ENCODE peak calls at places on chromosome 7, in seven cellular contexts. K is IMR-90, D is GM12878, L is SK-N-SH, E is HepG2, C is K562, Q is H1. Y is an unnamed sample.

GRCh38 chr7:78620931-78621330 is 822.4 kb downstream of the PHTF2 start:
- DNase-seq in K (peak; percentile 12), Q (peak; percentile 31), C (no peak), E (peak; percentile 2), L (no peak), D (no peak), Y (peak; percentile 5)

GRCh38 chr7:2999078-2999500 is 44.6 kb downstream of the CARD11 start:
- DNase-seq in C (no peak), L (no peak), D (no peak), E (peak; percentile 80), K (no peak), Q (no peak), Y (no peak)

GRCh38 chr7:114181280-114181679 is 233.3 kb upstream of the FOXP2 start:
- DNase-seq in L (no peak), D (no peak), Q (no peak), E (no peak), K (no peak), C (no peak), Y (no peak)

GRCh38 chr7:143900230-143900766 is 1.7 kb downstream of the TCAF1 start:
- DNase-seq in E (peak; percentile 95), D (no peak), L (no peak), K (peak; percentile 78), C (no peak), Q (no peak), Y (no peak)

GRCh38 chr7:35993663-35994622 is 159.1 kb upstream of the EEPD1 start:
- DNase-seq in L (no peak), Q (no peak), E (peak; percentile 30), K (peak; percentile 33), D (no peak), C (no peak), Y (no peak)

GRCh38 chr7:17090751-17091150 is 207.7 kb upstream of the AHR start:
- DNase-seq in Q (no peak), C (no peak), E (no peak), L (no peak), D (no peak), K (peak; percentile 86), Y (no peak)

GRCh38 chr7:1103009-1103788 is 15.3 kb downstream of the GPER1 start:
- DNase-seq in K (no peak), D (peak; percentile 73), E (peak; percentile 41), Q (no peak), C (no peak), L (no peak), Y (no peak)

GRCh38 chr7:156764016-156764669 is 123.6 kb downstream of the RNF32 start:
- DNase-seq in C (peak; percentile 78), E (peak; percentile 68), D (no peak), Q (no peak), K (peak; percentile 78), L (peak; percentile 79), Y (peak; percentile 69)

GRCh38 chr7:26950854-26951253 is 86.5 kb upstream of the SKAP2 start:
- DNase-seq in L (no peak), C (no peak), Q (no peak), K (no peak), D (no peak), E (no peak), Y (no peak)

GRCh38 chr7:2609001-2609411 is 22.8 kb upstream of the TTYH3 start:
- DNase-seq in D (no peak), C (peak; percentile 63), K (peak; percentile 43), L (peak; percentile 77), E (peak; percentile 62), Q (no peak), Y (peak; percentile 59)

GRCh38 chr7:44891372-44891771 is 6.0 kb upstream of the PURB start:
- DNase-seq in C (no peak), L (no peak), D (no peak), Q (no peak), K (no peak), E (no peak), Y (no peak)

GRCh38 chr7:156074084-156074483 is 261.8 kb upstream of the SHH start:
- DNase-seq in K (no peak), E (no peak), L (no peak), C (no peak), Q (no peak), D (no peak), Y (no peak)

GRCh38 chr7:1529383-1530116 is 952 bp upstream of the MAFK start:
- DNase-seq in C (no peak), E (no peak), L (no peak), Q (no peak), D (no peak), K (no peak), Y (no peak)

GRCh38 chr7:11109659-11110058 is 136.0 kb downstream of the PHF14 start:
- DNase-seq in K (no peak), E (no peak), C (no peak), L (no peak), Q (no peak), D (no peak), Y (no peak)

GRCh38 chr7:70694909-70695803 is 436.8 kb upstream of the GALNT17 start:
- DNase-seq in Q (no peak), L (peak; percentile 85), E (no peak), C (no peak), K (peak; percentile 19), D (no peak), Y (no peak)

GRCh38 chr7:137628211-137628610 is 218.6 kb downstream of the DGKI start:
- DNase-seq in E (no peak), Q (no peak), L (peak; percentile 73), D (no peak), C (no peak), K (peak; percentile 15), Y (no peak)
- TF ChIP-seq RFX5 in E (no peak), Q (no peak), L (peak; percentile 29), D (no peak), C (no peak), K (no peak), Y (no peak)

DNA sequence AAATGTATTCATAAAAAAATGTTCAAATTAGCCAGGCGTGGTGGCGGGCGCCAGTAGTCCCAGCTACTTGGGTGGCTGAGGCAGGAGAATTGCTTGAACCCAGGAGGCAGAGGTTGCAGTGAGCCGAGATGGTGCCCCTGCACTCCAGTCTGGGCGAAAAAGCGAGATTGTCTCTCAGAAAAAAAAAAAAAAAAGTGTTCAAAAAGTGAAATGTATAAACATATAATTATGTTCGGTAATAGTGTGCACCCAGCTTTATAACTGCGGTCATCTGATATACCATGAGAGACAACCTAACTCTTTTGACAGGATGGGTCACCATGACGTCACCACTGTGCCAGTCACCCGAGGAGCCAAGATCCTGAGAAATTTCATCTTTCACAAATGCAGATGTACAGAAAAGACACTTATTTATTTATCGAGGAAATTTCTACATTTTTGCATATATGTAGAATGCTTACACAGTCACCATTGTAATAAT is 594 bp upstream of the RP9 start:
- DNase-seq in D (no peak), K (peak; percentile 39), E (no peak), C (no peak), Q (no peak), L (peak; percentile 53), Y (peak; percentile 32)
- TF ChIP-seq RFX5 in D (no peak), K (no peak), E (no peak), C (no peak), Q (no peak), L (peak; percentile 46), Y (no peak)

GRCh38 chr7:34091330-34091917 is 186.1 kb downstream of the BMPER start:
- DNase-seq in C (no peak), K (peak; percentile 69), D (no peak), E (peak; percentile 38), L (peak; percentile 33), Q (no peak), Y (peak; percentile 53)
- TF ChIP-seq RFX5 in C (no peak), K (no peak), D (no peak), E (no peak), L (no peak), Q (no peak), Y (no peak)

GRCh38 chr7:101747758-101748345 is 69.6 kb upstream of the CUX1 start:
- DNase-seq in K (no peak), L (peak; percentile 44), E (no peak), Q (no peak), C (no peak), D (no peak), Y (no peak)
- TF ChIP-seq RFX5 in K (no peak), L (no peak), E (no peak), Q (no peak), C (no peak), D (no peak), Y (no peak)

GRCh38 chr7:90625562-90625961 is 29.4 kb downstream of the CDK14 start:
- DNase-seq in Q (peak; percentile 36), L (peak; percentile 49), K (peak; percentile 42), E (no peak), D (no peak), C (no peak), Y (no peak)

GRCh38 chr7:90625051-90625450 is 28.9 kb downstream of the CDK14 start:
- DNase-seq in C (no peak), E (no peak), D (no peak), L (no peak), K (peak; percentile 6), Q (no peak), Y (no peak)

GRCh38 chr7:90624128-90624980 is 28.2 kb downstream of the CDK14 start:
- DNase-seq in Q (no peak), E (no peak), K (peak; percentile 36), L (no peak), C (no peak), D (no peak), Y (no peak)

GRCh38 chr7:90622670-90623069 is 26.5 kb downstream of the CDK14 start:
- DNase-seq in K (no peak), Q (no peak), D (no peak), C (no peak), E (no peak), L (no peak), Y (no peak)

GRCh38 chr7:90626011-90626410 is 29.9 kb downstream of the CDK14 start:
- DNase-seq in L (no peak), D (no peak), Q (no peak), C (no peak), E (no peak), K (peak; percentile 82), Y (no peak)
- TF ChIP-seq RFX5 in L (no peak), D (no peak), Q (no peak), C (no peak), E (no peak), K (no peak), Y (no peak)

GRCh38 chr7:40798612-40799011 is 663.8 kb downstream of the SUGCT start:
- DNase-seq in E (no peak), D (no peak), L (no peak), Q (no peak), K (no peak), C (no peak), Y (no peak)

GRCh38 chr7:40804477-40805215 is 669.8 kb downstream of the SUGCT start:
- DNase-seq in E (no peak), D (no peak), Q (no peak), K (no peak), L (no peak), C (no peak), Y (no peak)

GRCh38 chr7:40799493-40800406 is 664.9 kb downstream of the SUGCT start:
- DNase-seq in D (no peak), L (no peak), E (no peak), K (no peak), C (no peak), Q (no peak), Y (no peak)

GRCh38 chr7:40802497-40802896 is 667.7 kb downstream of the SUGCT start:
- DNase-seq in L (no peak), K (no peak), Q (no peak), D (no peak), E (no peak), C (no peak), Y (no peak)

DNA sequence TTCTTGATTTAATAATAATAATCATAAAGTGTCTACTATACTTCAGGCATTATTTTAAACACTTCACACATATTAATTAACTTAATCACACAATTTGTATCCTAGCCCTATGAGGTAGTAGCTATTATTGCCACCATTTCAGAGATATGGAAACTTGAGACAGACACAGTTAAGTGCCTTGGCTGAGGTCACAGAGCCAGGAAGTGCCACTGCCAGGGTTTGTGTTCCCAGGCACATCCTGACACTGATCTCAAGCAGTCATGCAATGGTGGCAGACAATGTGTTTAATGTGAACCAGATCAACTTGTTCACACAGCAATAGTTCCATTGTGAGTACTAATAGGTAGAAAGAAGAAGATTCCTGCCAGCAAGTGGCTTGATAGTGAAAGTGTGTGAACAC is 666.0 kb downstream of the SUGCT start:
- DNase-seq in Q (no peak), D (no peak), C (no peak), K (no peak), L (no peak), E (no peak), Y (no peak)
- TF ChIP-seq RFX5 in Q (no peak), D (no peak), C (no peak), K (no peak), L (no peak), E (no peak), Y (no peak)